ENCODE peak calls at places on chromosomes 13 and 19, in six cellular contexts. G, A, T, K, S and Y are unnamed samples.

GRCh38 chr13:51532736-51533197 is 51.5 kb upstream of the WDFY2 start:
- DNase-seq in T (no peak), G (no peak), S (no peak), A (no peak), K (no peak), Y (no peak)

GRCh38 chr19:49149652-49150105 is 5.5 kb downstream of the HRC start:
- DNase-seq in T (peak; percentile 61), S (peak; percentile 58), A (peak; percentile 63), K (no peak), G (peak; percentile 60), Y (peak; percentile 72)

GRCh38 chr13:31908696-31909386 is 122.7 kb upstream of the FRY start:
- DNase-seq in A (no peak), S (no peak), G (no peak), K (no peak), T (no peak), Y (no peak)

GRCh38 chr13:27982361-27982760 is 6.1 kb downstream of the URAD start:
- DNase-seq in K (no peak), G (no peak), T (no peak), A (no peak), S (no peak), Y (no peak)

GRCh38 chr19:11254662-11255061 is 7.7 kb downstream of the DOCK6 start:
- DNase-seq in T (no peak), G (no peak), S (no peak), A (no peak), K (no peak), Y (no peak)

GRCh38 chr19:17530586-17530985 is 19.1 kb downstream of the PGLS start:
- DNase-seq in T (no peak), A (no peak), S (no peak), G (no peak), K (no peak), Y (no peak)

GRCh38 chr19:10537668-10538067 is 6.0 kb upstream of the ATG4D start:
- DNase-seq in A (no peak), G (no peak), T (no peak), S (no peak), K (no peak), Y (no peak)

GRCh38 chr19:39684283-39684682 is 20.0 kb upstream of the LGALS14 start:
- DNase-seq in S (no peak), T (no peak), K (no peak), A (no peak), G (no peak), Y (no peak)

GRCh38 chr19:44757057-44757734 is 8.7 kb downstream of the BCL3 start:
- DNase-seq in K (no peak), S (peak; percentile 28), A (no peak), G (peak; percentile 48), T (no peak), Y (no peak)

GRCh38 chr13:76822691-76823267 is 63.4 kb downstream of the KCTD12 start:
- DNase-seq in K (no peak), A (peak; percentile 34), S (no peak), G (no peak), T (no peak), Y (no peak)

GRCh38 chr13:94143624-94144350 is 335.7 kb downstream of the DCT start:
- DNase-seq in K (no peak), T (no peak), G (no peak), S (no peak), A (no peak), Y (no peak)

GRCh38 chr13:110254151-110254679 is 52.7 kb downstream of the COL4A1 start:
- DNase-seq in K (no peak), S (no peak), T (no peak), A (no peak), G (no peak), Y (no peak)

GRCh38 chr19:35775298-35776101 is at the start of gene ARHGAP33:
- DNase-seq in K (peak; percentile 88), A (peak; percentile 98), T (peak; percentile 98), S (peak; percentile 100), G (peak; percentile 100), Y (peak; percentile 99)

GRCh38 chr19:18507021-18507726 is 14.7 kb downstream of the ELL start:
- DNase-seq in T (peak; percentile 21), S (peak; percentile 74), G (peak; percentile 63), A (peak; percentile 79), K (no peak), Y (no peak)

GRCh38 chr19:3547301-3547731 is 8.3 kb downstream of the TEKTIP1 start:
- DNase-seq in K (no peak), G (no peak), T (no peak), A (no peak), S (no peak), Y (no peak)

GRCh38 chr13:101474419-101474957 is 22.0 kb downstream of the ITGBL1 start:
- DNase-seq in G (no peak), A (no peak), T (no peak), K (no peak), S (no peak), Y (peak; percentile 10)

GRCh38 chr13:26604784-26605183 is 47.3 kb downstream of the WASF3 start:
- DNase-seq in A (no peak), G (peak; percentile 15), T (no peak), K (no peak), S (no peak), Y (peak; percentile 78)

GRCh38 chr13:27450921-27451461 is 627 bp upstream of the MTIF3 start:
- DNase-seq in G (peak; percentile 49), S (peak; percentile 53), A (peak; percentile 92), T (no peak), K (no peak), Y (peak; percentile 54)

GRCh38 chr13:60162096-60162495 is 1.6 kb downstream of the DIAPH3 start:
- DNase-seq in K (no peak), G (no peak), S (no peak), A (no peak), T (no peak), Y (no peak)

GRCh38 chr13:111981446-111982165 is 85.3 kb upstream of the SOX1 start:
- DNase-seq in G (no peak), A (no peak), S (no peak), T (no peak), K (no peak), Y (no peak)

GRCh38 chr13:105920375-105920774 is 615.1 kb downstream of the EFNB2 start:
- DNase-seq in T (no peak), K (no peak), G (peak; percentile 21), A (peak; percentile 63), S (no peak), Y (no peak)

GRCh38 chr13:39259371-39259770 is 221.1 kb downstream of the NHLRC3 start:
- DNase-seq in T (no peak), S (no peak), G (no peak), A (no peak), K (no peak), Y (no peak)

GRCh38 chr13:106522898-106523525 is 12.4 kb downstream of the EFNB2 start:
- DNase-seq in T (no peak), G (peak; percentile 39), A (no peak), K (no peak), S (no peak), Y (no peak)

GRCh38 chr19:29524912-29525870 is 603 bp upstream of the VSTM2B start:
- DNase-seq in T (no peak), G (no peak), A (no peak), S (no peak), K (no peak), Y (no peak)

GRCh38 chr19:33332248-33332647 is 29.9 kb upstream of the CEBPA start:
- DNase-seq in S (no peak), A (no peak), G (no peak), K (no peak), T (no peak), Y (no peak)

GRCh38 chr13:36051082-36051481 is 80.1 kb downstream of the DCLK1 start:
- DNase-seq in T (no peak), K (no peak), G (no peak), S (no peak), A (no peak), Y (no peak)

GRCh38 chr19:39007096-39007495 is 25.3 kb downstream of the FBXO27 start:
- DNase-seq in T (no peak), K (no peak), A (no peak), S (no peak), G (no peak), Y (no peak)

GRCh38 chr13:42752731-42753130 is 28.7 kb upstream of the FAM216B start:
- DNase-seq in K (no peak), A (no peak), T (no peak), G (no peak), S (no peak), Y (no peak)

GRCh38 chr19:47719047-47719885 is 6.0 kb downstream of the EHD2 start:
- DNase-seq in T (no peak), S (peak; percentile 60), G (peak; percentile 80), A (no peak), K (no peak), Y (peak; percentile 51)

GRCh38 chr19:31100945-31101344 is 248.3 kb downstream of the TSHZ3 start:
- DNase-seq in G (no peak), T (no peak), A (no peak), S (no peak), K (no peak), Y (no peak)

GRCh38 chr19:4277051-4277700 is 1.9 kb upstream of the SHD start:
- DNase-seq in G (no peak), K (no peak), A (no peak), S (no peak), T (no peak), Y (no peak)

DNA sequence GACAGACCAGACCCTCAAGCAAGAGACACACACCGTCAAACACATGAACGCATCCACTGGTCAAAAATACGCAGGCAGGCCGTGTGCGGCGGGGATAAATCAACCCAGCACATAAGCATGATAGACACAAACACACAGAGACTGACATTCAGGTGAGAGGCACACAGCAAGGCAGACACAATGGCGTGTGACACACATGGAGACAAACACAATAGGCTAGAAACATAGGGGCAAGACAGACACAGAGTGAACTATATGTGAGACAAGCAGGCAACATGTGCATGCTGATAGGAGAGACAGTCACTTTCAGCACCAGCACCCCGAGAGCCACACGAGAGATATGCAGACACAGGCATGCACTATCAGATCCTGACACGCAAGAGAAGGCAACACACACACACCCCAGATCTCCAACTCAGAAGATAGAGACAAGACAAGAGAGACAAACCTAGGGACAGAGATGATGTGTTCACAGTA is 6.9 kb upstream of the JUNB start:
- DNase-seq in A (no peak), K (no peak), T (no peak), S (no peak), G (no peak), Y (no peak)
- H3K4me3 ChIP-seq in A (no peak overlapping the region), K (peak overlapping the region; percentile 70), T (peak overlapping the region; percentile 1), S (no peak overlapping the region), G (no peak overlapping the region), Y (no peak overlapping the region)

GRCh38 chr19:41395355-41395754 is 1.8 kb downstream of the EXOSC5 start:
- DNase-seq in A (no peak), K (no peak), T (no peak), S (no peak), G (no peak), Y (no peak)
- H3K27ac ChIP-seq in A (no peak overlapping the region), K (no peak overlapping the region), T (no peak overlapping the region), S (no peak overlapping the region), G (no peak overlapping the region), Y (no peak overlapping the region)

GRCh38 chr13:67520886-67521285 is 290.8 kb upstream of the PCDH9 start:
- DNase-seq in T (no peak), K (no peak), S (no peak), G (no peak), A (no peak), Y (no peak)

GRCh38 chr13:67515895-67516294 is 285.8 kb upstream of the PCDH9 start:
- DNase-seq in K (no peak), A (no peak), S (no peak), G (no peak), T (no peak), Y (no peak)

GRCh38 chr13:67518785-67519184 is 288.6 kb upstream of the PCDH9 start:
- DNase-seq in A (no peak), G (no peak), K (no peak), S (no peak), T (no peak), Y (no peak)
- H3K4me3 ChIP-seq in A (no peak overlapping the region), G (no peak overlapping the region), K (no peak overlapping the region), S (no peak overlapping the region), T (no peak overlapping the region), Y (no peak overlapping the region)

GRCh38 chr19:2209408-2209807 is 26.7 kb downstream of the PLEKHJ1 start:
- DNase-seq in K (no peak), T (no peak), A (no peak), G (no peak), S (no peak), Y (no peak)
- H3K27ac ChIP-seq in K (no peak overlapping the region), T (no peak overlapping the region), A (no peak overlapping the region), G (no peak overlapping the region), S (no peak overlapping the region), Y (no peak overlapping the region)